ENCODE peak calls at places on chromosomes 13 and 19, in five cellular contexts. One of them, this sample, is unnamed.

GRCh38 chr19:11379857-11380350 is 4.2 kb downstream of the EPOR start:
- DNase-seq in heart left ventricle: no peak
- DNase-seq in NT2/D1: no peak
- DNase-seq in neuronal stem cell: no peak
- DNase-seq in fibroblast of pulmonary artery: no peak
- DNase-seq in this sample: no peak

GRCh38 chr13:21344662-21345176 is 114.4 kb downstream of the ZDHHC20 start:
- DNase-seq in fibroblast of pulmonary artery: no peak
- DNase-seq in neuronal stem cell: no peak
- DNase-seq in NT2/D1: no peak
- DNase-seq in heart left ventricle: no peak
- DNase-seq in this sample: peak

GRCh38 chr19:40778865-40779284 is 828 bp downstream of the RAB4B start:
- DNase-seq in fibroblast of pulmonary artery: no peak
- DNase-seq in heart left ventricle: no peak
- DNase-seq in neuronal stem cell: no peak
- DNase-seq in NT2/D1: no peak
- DNase-seq in this sample: no peak

GRCh38 chr19:46133101-46133627 is 8.7 kb upstream of the IGFL3 start:
- DNase-seq in heart left ventricle: peak
- DNase-seq in NT2/D1: peak
- DNase-seq in fibroblast of pulmonary artery: peak
- DNase-seq in neuronal stem cell: peak
- DNase-seq in this sample: no peak

GRCh38 chr13:98940325-98940724 is 37.5 kb downstream of the DOCK9 start:
- DNase-seq in neuronal stem cell: no peak
- DNase-seq in heart left ventricle: no peak
- DNase-seq in fibroblast of pulmonary artery: no peak
- DNase-seq in NT2/D1: no peak
- DNase-seq in this sample: no peak

GRCh38 chr13:25529425-25529824 is 157.7 kb downstream of the ATP8A2 start:
- DNase-seq in neuronal stem cell: no peak
- DNase-seq in heart left ventricle: no peak
- DNase-seq in NT2/D1: no peak
- DNase-seq in fibroblast of pulmonary artery: no peak
- DNase-seq in this sample: no peak

GRCh38 chr19:2014731-2015610 is 543 bp downstream of the BTBD2 start:
- DNase-seq in neuronal stem cell: peak
- DNase-seq in fibroblast of pulmonary artery: no peak
- DNase-seq in NT2/D1: no peak
- DNase-seq in heart left ventricle: no peak
- DNase-seq in this sample: no peak

GRCh38 chr13:48476674-48477073 is 56.2 kb downstream of the RCBTB2 start:
- DNase-seq in NT2/D1: no peak
- DNase-seq in fibroblast of pulmonary artery: no peak
- DNase-seq in heart left ventricle: no peak
- DNase-seq in neuronal stem cell: no peak
- DNase-seq in this sample: no peak

GRCh38 chr13:66537417-66537816 is 692.7 kb downstream of the PCDH9 start:
- DNase-seq in fibroblast of pulmonary artery: no peak
- DNase-seq in heart left ventricle: no peak
- DNase-seq in neuronal stem cell: no peak
- DNase-seq in NT2/D1: no peak
- DNase-seq in this sample: no peak

GRCh38 chr13:41603917-41604316 is 146.6 kb downstream of the RGCC start:
- DNase-seq in fibroblast of pulmonary artery: peak
- DNase-seq in neuronal stem cell: no peak
- DNase-seq in NT2/D1: no peak
- DNase-seq in heart left ventricle: no peak
- DNase-seq in this sample: no peak

GRCh38 chr19:58091251-58091995 is 6.6 kb downstream of the ZSCAN18 start:
- DNase-seq in fibroblast of pulmonary artery: no peak
- DNase-seq in NT2/D1: no peak
- DNase-seq in neuronal stem cell: no peak
- DNase-seq in heart left ventricle: no peak
- DNase-seq in this sample: no peak

GRCh38 chr13:107788464-107789165 is 426.7 kb downstream of the LIG4 start:
- DNase-seq in NT2/D1: no peak
- DNase-seq in fibroblast of pulmonary artery: no peak
- DNase-seq in heart left ventricle: no peak
- DNase-seq in neuronal stem cell: no peak
- DNase-seq in this sample: no peak

GRCh38 chr19:54297759-54298305 is 15.1 kb downstream of the LILRA5 start:
- DNase-seq in neuronal stem cell: no peak
- DNase-seq in NT2/D1: no peak
- DNase-seq in fibroblast of pulmonary artery: no peak
- DNase-seq in heart left ventricle: no peak
- DNase-seq in this sample: no peak

GRCh38 chr19:49844138-49844740 is 6.7 kb upstream of the PTOV1 start:
- DNase-seq in heart left ventricle: no peak
- DNase-seq in neuronal stem cell: no peak
- DNase-seq in fibroblast of pulmonary artery: no peak
- DNase-seq in NT2/D1: no peak
- DNase-seq in this sample: no peak

GRCh38 chr13:74930402-74931165 is 551.4 kb downstream of the TBC1D4 start:
- DNase-seq in NT2/D1: no peak
- DNase-seq in heart left ventricle: no peak
- DNase-seq in fibroblast of pulmonary artery: peak
- DNase-seq in neuronal stem cell: no peak
- DNase-seq in this sample: no peak

GRCh38 chr19:34512254-34512796 is 30.8 kb downstream of the WTIP start:
- DNase-seq in fibroblast of pulmonary artery: no peak
- DNase-seq in heart left ventricle: no peak
- DNase-seq in NT2/D1: no peak
- DNase-seq in neuronal stem cell: no peak
- DNase-seq in this sample: no peak
- H3K4me3 ChIP-seq in fibroblast of pulmonary artery: no peak
- H3K4me3 ChIP-seq in heart left ventricle: no peak
- H3K4me3 ChIP-seq in NT2/D1: no peak
- H3K4me3 ChIP-seq in neuronal stem cell: peak
- H3K4me3 ChIP-seq in this sample: no peak

DNA sequence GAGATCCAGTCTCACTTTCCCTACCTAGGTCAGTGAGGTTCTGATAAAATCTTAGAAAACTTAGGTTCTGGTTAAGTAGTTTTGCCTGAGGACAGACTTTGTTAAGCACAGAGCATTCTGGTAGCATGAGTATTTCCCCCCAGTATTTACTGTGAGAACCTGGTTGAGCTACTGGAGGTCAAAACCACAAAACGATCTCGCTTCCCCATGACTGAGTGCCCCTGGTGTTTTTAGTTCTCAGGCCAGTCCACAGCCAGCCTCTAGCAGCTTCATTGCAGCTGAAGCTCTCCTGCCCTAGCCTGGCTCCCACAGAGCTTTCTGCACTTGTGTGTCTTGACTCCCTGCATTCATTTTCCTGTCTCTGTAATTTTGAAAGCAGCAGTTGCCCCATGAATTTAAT is 1138.2 kb downstream of the UQCRFS1 start:
- DNase-seq in fibroblast of pulmonary artery: no peak
- DNase-seq in heart left ventricle: no peak
- DNase-seq in neuronal stem cell: no peak
- DNase-seq in NT2/D1: no peak
- DNase-seq in this sample: no peak
- H3K4me3 ChIP-seq in fibroblast of pulmonary artery: no peak
- H3K4me3 ChIP-seq in heart left ventricle: no peak
- H3K4me3 ChIP-seq in neuronal stem cell: no peak
- H3K4me3 ChIP-seq in NT2/D1: no peak
- H3K4me3 ChIP-seq in this sample: no peak

DNA sequence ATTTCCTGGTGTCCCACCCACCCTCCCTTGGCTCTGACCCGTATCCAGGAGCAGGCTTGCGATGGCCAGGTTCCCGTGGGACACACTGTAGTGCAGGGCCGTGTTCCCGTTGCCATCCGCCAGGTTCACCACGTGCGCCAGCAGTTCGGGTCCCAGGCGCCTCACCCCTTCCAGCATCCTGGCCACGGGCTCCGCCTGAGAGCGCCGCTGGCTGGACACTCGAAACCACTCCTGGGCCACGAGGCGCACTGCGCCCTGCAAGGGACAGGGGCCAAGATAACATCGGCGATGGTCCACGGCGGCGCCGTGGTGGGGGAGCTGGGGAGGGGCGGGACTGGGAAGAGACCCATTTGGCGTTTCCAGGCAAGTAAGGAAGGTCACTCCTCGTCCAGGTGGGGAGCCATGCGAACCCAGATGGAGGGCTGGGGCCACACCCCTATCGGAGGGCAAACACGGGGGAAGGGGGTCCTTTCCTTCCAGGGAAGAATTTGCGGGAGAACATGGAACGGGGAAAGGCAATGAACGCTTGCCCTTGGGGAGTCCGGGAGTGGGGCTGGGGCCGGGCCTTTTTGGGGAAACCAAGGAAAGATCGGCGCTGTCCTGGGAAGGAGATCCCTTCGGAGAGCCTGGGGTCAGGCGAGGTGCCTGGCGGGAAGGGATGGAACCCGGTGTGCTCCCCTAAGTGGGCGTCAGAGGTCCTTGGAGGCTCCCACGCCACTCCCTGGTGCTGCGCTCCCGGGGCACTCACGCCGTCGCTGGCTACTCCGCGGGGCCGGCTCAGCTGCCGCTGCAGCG is 9.9 kb downstream of the KANK3 start:
- DNase-seq in NT2/D1: no peak
- DNase-seq in neuronal stem cell: no peak
- DNase-seq in fibroblast of pulmonary artery: no peak
- DNase-seq in heart left ventricle: peak
- DNase-seq in this sample: no peak
- H3K4me3 ChIP-seq in NT2/D1: peak
- H3K4me3 ChIP-seq in neuronal stem cell: no peak
- H3K4me3 ChIP-seq in fibroblast of pulmonary artery: no peak
- H3K4me3 ChIP-seq in heart left ventricle: peak
- H3K4me3 ChIP-seq in this sample: no peak

GRCh38 chr13:53513199-53513598 is 484.6 kb downstream of the OLFM4 start:
- DNase-seq in heart left ventricle: no peak
- DNase-seq in neuronal stem cell: no peak
- DNase-seq in NT2/D1: no peak
- DNase-seq in fibroblast of pulmonary artery: no peak
- DNase-seq in this sample: no peak
- H3K4me3 ChIP-seq in heart left ventricle: peak
- H3K4me3 ChIP-seq in neuronal stem cell: no peak
- H3K4me3 ChIP-seq in NT2/D1: no peak
- H3K4me3 ChIP-seq in fibroblast of pulmonary artery: no peak
- H3K4me3 ChIP-seq in this sample: no peak

GRCh38 chr19:919157-920050 is 2.3 kb downstream of the KISS1R start:
- DNase-seq in neuronal stem cell: no peak
- DNase-seq in heart left ventricle: no peak
- DNase-seq in fibroblast of pulmonary artery: no peak
- DNase-seq in NT2/D1: no peak
- DNase-seq in this sample: no peak

GRCh38 chr19:918152-918437 is 962 bp downstream of the KISS1R start:
- DNase-seq in NT2/D1: no peak
- DNase-seq in heart left ventricle: no peak
- DNase-seq in fibroblast of pulmonary artery: no peak
- DNase-seq in neuronal stem cell: no peak
- DNase-seq in this sample: no peak

GRCh38 chr19:917323-918151 is at the start of gene KISS1R:
- DNase-seq in NT2/D1: peak
- DNase-seq in neuronal stem cell: peak
- DNase-seq in fibroblast of pulmonary artery: no peak
- DNase-seq in heart left ventricle: no peak
- DNase-seq in this sample: no peak

GRCh38 chr19:918481-919156 is 1.5 kb downstream of the KISS1R start:
- DNase-seq in fibroblast of pulmonary artery: no peak
- DNase-seq in heart left ventricle: no peak
- DNase-seq in NT2/D1: no peak
- DNase-seq in neuronal stem cell: no peak
- DNase-seq in this sample: no peak

GRCh38 chr19:916645-917322 is 349 bp upstream of the KISS1R start:
- DNase-seq in neuronal stem cell: no peak
- DNase-seq in heart left ventricle: no peak
- DNase-seq in NT2/D1: no peak
- DNase-seq in fibroblast of pulmonary artery: no peak
- DNase-seq in this sample: no peak
- H3K4me3 ChIP-seq in neuronal stem cell: peak
- H3K4me3 ChIP-seq in heart left ventricle: peak
- H3K4me3 ChIP-seq in NT2/D1: peak
- H3K4me3 ChIP-seq in fibroblast of pulmonary artery: no peak
- H3K4me3 ChIP-seq in this sample: no peak

DNA sequence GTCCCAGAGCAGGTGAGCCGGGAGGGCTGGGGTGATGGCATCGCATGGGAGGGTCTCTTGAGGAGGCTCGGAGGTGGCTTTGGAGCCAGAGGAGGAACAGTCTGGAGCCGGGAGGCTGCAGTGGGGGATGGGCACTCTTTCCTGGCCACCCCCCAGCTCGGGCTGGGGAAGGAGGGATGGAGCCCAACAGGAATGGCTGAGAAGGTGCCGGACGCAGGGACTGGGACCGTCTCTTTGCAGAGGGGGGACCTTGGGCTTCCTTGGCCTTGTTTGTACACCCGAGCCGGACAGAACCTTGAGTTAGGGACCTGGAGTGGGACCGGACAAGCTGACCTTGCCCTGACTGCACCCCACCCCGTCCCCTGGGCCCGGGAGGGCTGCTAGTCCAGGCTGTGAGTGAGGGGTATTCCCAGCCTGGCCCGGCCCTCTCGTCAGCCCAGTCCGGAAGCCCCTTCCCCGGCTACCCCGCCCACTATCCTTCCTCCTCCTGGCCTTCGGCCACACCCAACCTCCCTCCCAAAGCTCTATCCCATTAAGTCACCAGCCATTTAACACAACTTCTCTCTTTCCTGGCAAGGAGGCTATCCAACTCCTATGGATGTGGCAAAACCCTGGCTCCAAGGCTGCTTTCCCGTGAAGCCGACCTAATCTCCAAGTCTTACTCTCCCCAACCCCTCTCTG is 863 bp upstream of the TBXA2R start:
- DNase-seq in NT2/D1: no peak
- DNase-seq in neuronal stem cell: no peak
- DNase-seq in heart left ventricle: peak
- DNase-seq in fibroblast of pulmonary artery: peak
- DNase-seq in this sample: no peak
- H3K4me3 ChIP-seq in NT2/D1: peak
- H3K4me3 ChIP-seq in neuronal stem cell: no peak
- H3K4me3 ChIP-seq in heart left ventricle: peak
- H3K4me3 ChIP-seq in fibroblast of pulmonary artery: peak
- H3K4me3 ChIP-seq in this sample: no peak

This sample was measured in Jurkat, Clone E6-1.